ENCODE peak calls at places on chromosomes 6 and 20, in nine cellular contexts. R, W, H, C, J, V, B, G and T are unnamed samples.

GRCh38 chr20:61299613-61300012 is 47.6 kb downstream of the CDH4 start:
- DNase-seq in R (no peak), W (no peak), H (peak), C (no peak), J (no peak), V (no peak), B (no peak), G (peak), T (no peak)

GRCh38 chr6:54335871-54336270 is 27.6 kb downstream of the TINAG start:
- DNase-seq in R (no peak), W (peak), H (peak), C (no peak), J (no peak), V (no peak), B (no peak), G (no peak), T (no peak)

GRCh38 chr6:84166395-84166794 is 61.0 kb downstream of the CEP162 start:
- DNase-seq in R (no peak), W (no peak), H (no peak), C (peak), J (no peak), V (no peak), B (peak), G (peak), T (no peak)

GRCh38 chr6:13307508-13307995 is 20.8 kb downstream of the TBC1D7 start:
- DNase-seq in R (no peak), W (peak), H (peak), C (no peak), J (no peak), V (no peak), B (no peak), G (no peak), T (no peak)

GRCh38 chr6:58198301-58198700 is 880.9 kb downstream of the PRIM2 start:
- DNase-seq in R (no peak), W (no peak), H (peak), C (no peak), J (no peak), V (no peak), B (no peak), G (no peak), T (no peak)

GRCh38 chr6:75065524-75065923 is 140.3 kb downstream of the COL12A1 start:
- DNase-seq in R (no peak), W (peak), H (peak), C (no peak), J (peak), V (no peak), B (no peak), G (peak), T (no peak)

GRCh38 chr6:68042339-68043121 is 592.6 kb upstream of the ADGRB3 start:
- DNase-seq in R (no peak), W (no peak), H (no peak), C (no peak), J (no peak), V (no peak), B (no peak), G (no peak), T (no peak)

GRCh38 chr6:159061146-159061545 is 16.4 kb upstream of the TAGAP start:
- DNase-seq in R (no peak), W (no peak), H (no peak), C (no peak), J (no peak), V (no peak), B (no peak), G (no peak), T (no peak)

GRCh38 chr6:56663344-56663743 is 20.7 kb upstream of the DST start:
- DNase-seq in R (no peak), W (no peak), H (no peak), C (no peak), J (no peak), V (no peak), B (no peak), G (peak), T (no peak)

GRCh38 chr20:64260239-64260638 is 4.7 kb downstream of the PCMTD2 start:
- DNase-seq in R (no peak), W (no peak), H (no peak), C (no peak), J (no peak), V (no peak), B (no peak), G (no peak), T (no peak)

GRCh38 chr6:5270093-5270680 is 8.9 kb downstream of the FARS2 start:
- DNase-seq in R (no peak), W (no peak), H (no peak), C (no peak), J (no peak), V (no peak), B (no peak), G (no peak), T (no peak)

GRCh38 chr20:35648836-35649235 is 15.9 kb downstream of the CPNE1 start:
- DNase-seq in R (no peak), W (peak), H (peak), C (no peak), J (no peak), V (no peak), B (no peak), G (no peak), T (no peak)

GRCh38 chr6:6969761-6970223 is 138.0 kb upstream of the RREB1 start:
- DNase-seq in R (no peak), W (no peak), H (no peak), C (no peak), J (no peak), V (no peak), B (no peak), G (peak), T (no peak)

GRCh38 chr6:156719395-156719719 is 57.8 kb upstream of the ARID1B start:
- DNase-seq in R (no peak), W (peak), H (no peak), C (no peak), J (no peak), V (no peak), B (no peak), G (peak), T (no peak)

GRCh38 chr20:60117040-60117439 is 158.8 kb downstream of the CDH26 start:
- DNase-seq in R (no peak), W (peak), H (peak), C (no peak), J (peak), V (no peak), B (no peak), G (no peak), T (no peak)

GRCh38 chr20:60108397-60108796 is 150.2 kb downstream of the CDH26 start:
- DNase-seq in R (no peak), W (peak), H (peak), C (no peak), J (no peak), V (no peak), B (no peak), G (no peak), T (no peak)

GRCh38 chr20:16434087-16434664 is 139.1 kb downstream of the KIF16B start:
- DNase-seq in R (peak), W (peak), H (peak), C (peak), J (peak), V (no peak), B (no peak), G (peak), T (no peak)

GRCh38 chr6:166980738-166981137 is 18.5 kb upstream of the CEP43 start:
- DNase-seq in R (no peak), W (no peak), H (no peak), C (no peak), J (no peak), V (no peak), B (no peak), G (no peak), T (no peak)

GRCh38 chr20:23034721-23035671 is at the start of gene SSTR4:
- DNase-seq in R (no peak), W (no peak), H (no peak), C (no peak), J (no peak), V (no peak), B (no peak), G (no peak), T (no peak)

GRCh38 chr6:55794136-55794812 is 81.1 kb downstream of the BMP5 start:
- DNase-seq in R (no peak), W (peak), H (peak), C (no peak), J (no peak), V (no peak), B (no peak), G (no peak), T (no peak)

GRCh38 chr20:2873747-2874041 is 413 bp downstream of the PTPRA start:
- DNase-seq in R (peak), W (peak), H (no peak), C (peak), J (peak), V (no peak), B (peak), G (peak), T (no peak)

GRCh38 chr20:19022791-19023448 is 189.5 kb upstream of the SLC24A3 start:
- DNase-seq in R (no peak), W (no peak), H (no peak), C (no peak), J (no peak), V (no peak), B (no peak), G (no peak), T (no peak)